ENCODE peak calls at places on chromosomes 13 and 19, in four cellular contexts. S is AG04450, N is PC-3, Y is dorsolateral prefrontal cortex. V is an unnamed sample.

GRCh38 chr19:57773488-57773887 is 4.0 kb downstream of the ZNF586 start:
- DNase-seq in S (no peak), N (no peak), Y (no peak), V (no peak)

GRCh38 chr19:2289714-2290435 is 7.9 kb upstream of the PEAK3 start:
- DNase-seq in S (no peak), N (no peak), Y (no peak), V (no peak)

GRCh38 chr13:40987606-40988280 is 31.4 kb downstream of the ELF1 start:
- DNase-seq in S (no peak), N (no peak), Y (no peak), V (no peak)

GRCh38 chr13:50081106-50081898 is 66.1 kb downstream of the KCNRG start:
- DNase-seq in S (no peak), N (no peak), Y (no peak), V (peak; percentile 61)

GRCh38 chr19:35267818-35268545 is 780 bp upstream of the USF2 start:
- DNase-seq in S (no peak), N (peak; percentile 66), Y (no peak), V (peak; percentile 67)

GRCh38 chr19:54160182-54160811 is 776 bp upstream of the LENG1 start:
- DNase-seq in S (no peak), N (peak; percentile 43), Y (no peak), V (no peak)

GRCh38 chr13:98206946-98207345 is 29.9 kb upstream of the RNF113B start:
- DNase-seq in S (peak; percentile 89), N (no peak), Y (no peak), V (no peak)

GRCh38 chr19:9934132-9934950 is 2.0 kb downstream of the OLFM2 start:
- DNase-seq in S (no peak), N (peak; percentile 89), Y (peak; percentile 58), V (peak; percentile 83)

GRCh38 chr13:67186985-67187569 is 43.1 kb downstream of the PCDH9 start:
- DNase-seq in S (no peak), N (peak; percentile 4), Y (no peak), V (no peak)

GRCh38 chr19:33514885-33515485 is 6.6 kb downstream of the PEPD start:
- DNase-seq in S (no peak), N (peak; percentile 43), Y (no peak), V (no peak)

GRCh38 chr19:3319643-3320353 is 46.6 kb upstream of the NFIC start:
- DNase-seq in S (no peak), N (peak; percentile 52), Y (no peak), V (no peak)

GRCh38 chr19:22784051-22784450 is at the start of gene ZNF99:
- DNase-seq in S (no peak), N (no peak), Y (peak; percentile 75), V (no peak)

GRCh38 chr19:31154021-31154420 is 195.2 kb downstream of the TSHZ3 start:
- DNase-seq in S (no peak), N (peak; percentile 59), Y (no peak), V (peak; percentile 15)

GRCh38 chr19:34573226-34573864 is 91.8 kb downstream of the WTIP start:
- DNase-seq in S (no peak), N (no peak), Y (no peak), V (no peak)

GRCh38 chr13:85261757-85262346 is 537.4 kb downstream of the SLITRK6 start:
- DNase-seq in S (no peak), N (peak; percentile 45), Y (no peak), V (peak; percentile 50)

GRCh38 chr13:31352467-31352866 is 152.7 kb downstream of the B3GLCT start:
- DNase-seq in S (no peak), N (no peak), Y (no peak), V (no peak)

GRCh38 chr13:20994441-20994821 is 67.0 kb downstream of the LATS2 start:
- DNase-seq in S (no peak), N (no peak), Y (no peak), V (no peak)

GRCh38 chr13:111359237-111359915 is 38.9 kb downstream of the TEX29 start:
- DNase-seq in S (no peak), N (no peak), Y (no peak), V (no peak)

GRCh38 chr13:30744056-30744684 is 8.8 kb downstream of the ALOX5AP start:
- DNase-seq in S (no peak), N (peak; percentile 43), Y (no peak), V (peak; percentile 42)

GRCh38 chr13:53276265-53276664 is 247.7 kb downstream of the OLFM4 start:
- DNase-seq in S (no peak), N (no peak), Y (no peak), V (no peak)

GRCh38 chr13:32115069-32115468 is 83.5 kb downstream of the FRY start:
- DNase-seq in S (no peak), N (no peak), Y (no peak), V (no peak)

GRCh38 chr13:70571221-70571620 is 463.0 kb upstream of the KLHL1 start:
- DNase-seq in S (no peak), N (no peak), Y (no peak), V (no peak)

DNA sequence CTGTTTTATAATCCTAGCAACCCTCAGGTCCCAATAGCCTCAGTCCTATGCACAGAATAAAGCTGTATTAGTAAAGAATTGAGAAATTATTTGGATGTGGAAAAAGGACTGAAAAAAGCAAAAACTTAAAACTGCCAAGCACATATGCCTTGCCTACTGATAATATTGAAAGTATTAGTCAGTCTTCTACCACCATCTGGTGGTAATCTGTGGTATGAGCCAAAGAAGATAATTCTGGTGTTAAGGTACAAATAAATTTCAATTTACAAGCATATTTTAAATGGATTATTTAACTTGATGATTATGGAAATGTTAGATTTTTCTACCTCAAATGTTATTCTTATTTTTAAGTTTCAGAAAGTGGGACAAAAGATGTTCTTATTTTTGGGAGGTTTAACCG is 460.3 kb upstream of the KLHL1 start:
- DNase-seq in S (no peak), N (peak; percentile 70), Y (no peak), V (peak; percentile 54)
- TF ChIP-seq CTCF in S (peak; percentile 55), N (peak; percentile 72), Y (peak; percentile 79), V (peak; percentile 59)

GRCh38 chr19:48330012-48330681 is 4.8 kb downstream of the EMP3 start:
- DNase-seq in S (no peak), N (no peak), Y (peak; percentile 91), V (no peak)
- TF ChIP-seq CTCF in S (no peak), N (no peak), Y (peak; percentile 35), V (no peak)

GRCh38 chr19:1280588-1281269 is 4.9 kb upstream of the EFNA2 start:
- DNase-seq in S (no peak), N (no peak), Y (no peak), V (no peak)

GRCh38 chr19:1282588-1283206 is 3.0 kb upstream of the EFNA2 start:
- DNase-seq in S (no peak), N (no peak), Y (no peak), V (no peak)

GRCh38 chr19:1281270-1281894 is 4.3 kb upstream of the EFNA2 start:
- DNase-seq in S (no peak), N (no peak), Y (no peak), V (no peak)

GRCh38 chr19:1283207-1283916 is 2.3 kb upstream of the EFNA2 start:
- DNase-seq in S (no peak), N (no peak), Y (no peak), V (no peak)

GRCh38 chr19:1281895-1282287 is 3.8 kb upstream of the EFNA2 start:
- DNase-seq in S (no peak), N (no peak), Y (no peak), V (no peak)
- TF ChIP-seq CTCF in S (no peak), N (no peak), Y (no peak), V (no peak)

GRCh38 chr13:46342538-46342937 is 44.5 kb downstream of the RUBCNL start:
- DNase-seq in S (no peak), N (no peak), Y (no peak), V (no peak)
- TF ChIP-seq CTCF in S (no peak), N (peak; percentile 34), Y (no peak), V (no peak)

GRCh38 chr13:44283598-44283997 is 90.0 kb upstream of the SERP2 start:
- DNase-seq in S (no peak), N (no peak), Y (no peak), V (no peak)

GRCh38 chr13:44278164-44278563 is 95.5 kb upstream of the SERP2 start:
- DNase-seq in S (no peak), N (no peak), Y (no peak), V (no peak)

GRCh38 chr13:44281252-44282000 is 92.2 kb upstream of the SERP2 start:
- DNase-seq in S (no peak), N (no peak), Y (no peak), V (no peak)

GRCh38 chr13:44277459-44277858 is 96.2 kb upstream of the SERP2 start:
- DNase-seq in S (no peak), N (no peak), Y (no peak), V (no peak)

DNA sequence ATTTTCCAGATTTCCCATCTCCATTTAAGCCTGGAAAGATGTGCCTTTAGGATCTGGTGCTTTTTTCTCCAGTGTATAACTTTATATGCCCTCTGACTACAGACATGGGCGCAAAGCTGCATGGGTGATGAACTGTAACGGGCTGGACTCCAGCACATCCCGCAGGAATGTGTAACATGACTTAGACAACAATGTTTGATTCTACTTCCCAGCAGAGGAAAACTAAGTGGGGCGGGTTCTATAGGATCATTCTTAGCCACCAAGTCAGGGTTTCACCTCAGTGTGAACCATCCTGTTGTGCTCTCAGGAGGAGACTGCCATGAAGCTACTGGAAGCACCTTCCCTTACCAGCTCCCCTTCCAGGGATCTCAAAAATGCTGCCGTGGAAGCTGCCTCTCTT is 93.2 kb upstream of the SERP2 start:
- DNase-seq in S (no peak), N (peak; percentile 40), Y (no peak), V (peak; percentile 63)
- TF ChIP-seq CTCF in S (no peak), N (no peak), Y (no peak), V (no peak)

GRCh38 chr13:80251403-80251802 is 89.5 kb downstream of the SPRY2 start:
- DNase-seq in S (peak; percentile 4), N (peak; percentile 64), Y (no peak), V (peak; percentile 80)
- TF ChIP-seq CTCF in S (no peak), N (no peak), Y (no peak), V (no peak)

GRCh38 chr19:17539288-17540117 is 15.9 kb upstream of the COLGALT1 start:
- DNase-seq in S (peak; percentile 83), N (peak; percentile 94), Y (peak; percentile 79), V (peak; percentile 88)
- TF ChIP-seq CTCF in S (peak; percentile 28), N (peak; percentile 33), Y (peak; percentile 5), V (peak; percentile 32)

GRCh38 chr13:95929430-95929829 is 123.8 kb downstream of the UGGT2 start:
- DNase-seq in S (no peak), N (no peak), Y (no peak), V (no peak)
- TF ChIP-seq CTCF in S (no peak), N (no peak), Y (no peak), V (no peak)